ENCODE peak calls at places on chromosomes 5 and 9, in seven cellular contexts. A is kidney tubule cell; X is SHP77; W is globus pallidus; T is activated naive CD4-positive, alpha-beta T cell treated with anti-CD3 and anti-CD28 coated beads, Interleukin-2, amount 10 ng/mL, durations not matched to agents 7 days and 5 days; N is cardiac septum; I is fibroblast of the conjunctiva. D is an unnamed sample.

GRCh38 chr5:3009605-3010004 is 258.1 kb upstream of the IRX2 start:
- DNase-seq in A (no peak), X (no peak), W (no peak), T (no peak), N (no peak), I (no peak), D (peak; percentile 29)

GRCh38 chr9:88992556-88992955 is 1.3 kb downstream of the S1PR3 start:
- DNase-seq in A (no peak), X (no peak), W (no peak), T (no peak), N (no peak), I (no peak), D (no peak)

GRCh38 chr9:12681620-12682019 is 11.6 kb upstream of the TYRP1 start:
- DNase-seq in A (peak; percentile 62), X (no peak), W (no peak), T (no peak), N (no peak), I (no peak), D (no peak)

GRCh38 chr5:170056561-170057267 is 49.0 kb upstream of the FOXI1 start:
- DNase-seq in A (peak; percentile 3), X (no peak), W (no peak), T (no peak), N (no peak), I (no peak), D (no peak)

GRCh38 chr5:35815089-35815936 is 41.4 kb upstream of the IL7R start:
- DNase-seq in A (peak; percentile 45), X (peak; percentile 29), W (no peak), T (peak; percentile 61), N (no peak), I (no peak), D (no peak)

GRCh38 chr5:133705331-133705730 is 93.0 kb upstream of the FSTL4 start:
- DNase-seq in A (no peak), X (no peak), W (no peak), T (no peak), N (no peak), I (no peak), D (no peak)

GRCh38 chr9:136847065-136847826 is 2.0 kb upstream of the PHPT1 start:
- DNase-seq in A (peak; percentile 62), X (peak; percentile 26), W (no peak), T (peak; percentile 34), N (no peak), I (peak; percentile 65), D (no peak)

GRCh38 chr9:80097476-80097875 is 525.7 kb downstream of the TLE4 start:
- DNase-seq in A (no peak), X (no peak), W (no peak), T (no peak), N (no peak), I (no peak), D (no peak)

GRCh38 chr9:17064558-17064957 is 70.3 kb upstream of the CNTLN start:
- DNase-seq in A (no peak), X (peak; percentile 4), W (no peak), T (no peak), N (no peak), I (no peak), D (no peak)